ENCODE peak calls at places on chromosomes 6 and 20, in four cellular contexts. I, B, G and F are unnamed samples.

GRCh38 chr6:36633915-36634314 is 39.8 kb downstream of the SRSF3 start:
- DNase-seq in I (no peak), G (no peak), B (peak; percentile 75), F (no peak)

GRCh38 chr20:53408728-53409157 is 184.9 kb downstream of the ZNF217 start:
- DNase-seq in G (no peak), B (peak; percentile 54), I (no peak), F (no peak)

GRCh38 chr20:19811231-19811630 is 53.2 kb downstream of the RIN2 start:
- DNase-seq in G (no peak), B (no peak), I (no peak), F (no peak)

GRCh38 chr20:53779822-53780221 is 186.2 kb upstream of the ZNF217 start:
- DNase-seq in G (no peak), B (no peak), I (no peak), F (no peak)

GRCh38 chr6:14381225-14381887 is 263.8 kb downstream of the CD83 start:
- DNase-seq in I (no peak), B (no peak), G (no peak), F (no peak)

GRCh38 chr20:57896017-57896416 is 186.2 kb upstream of the PMEPA1 start:
- DNase-seq in I (no peak), B (no peak), G (no peak), F (no peak)

GRCh38 chr6:160882741-160883340 is 108.7 kb upstream of the MAP3K4 start:
- DNase-seq in I (no peak), B (peak; percentile 59), G (peak; percentile 97), F (no peak)

GRCh38 chr6:12339022-12339421 is 48.9 kb downstream of the EDN1 start:
- DNase-seq in G (no peak), B (no peak), I (no peak), F (no peak)

GRCh38 chr6:68282646-68283045 is 352.4 kb upstream of the ADGRB3 start:
- DNase-seq in I (no peak), G (no peak), B (no peak), F (no peak)

GRCh38 chr6:88246654-88247053 is 80.5 kb upstream of the CNR1 start:
- DNase-seq in I (no peak), B (no peak), G (peak; percentile 47), F (no peak)

GRCh38 chr6:29524982-29525639 is 34.4 kb downstream of the UBD start:
- DNase-seq in B (no peak), G (no peak), I (no peak), F (peak; percentile 42)

GRCh38 chr20:32440758-32441078 is 82.6 kb downstream of the ASXL1 start:
- DNase-seq in B (no peak), I (no peak), G (no peak), F (peak; percentile 27)

GRCh38 chr20:41786158-41786557 is 168.0 kb upstream of the CHD6 start:
- DNase-seq in I (peak; percentile 39), G (no peak), B (no peak), F (no peak)

GRCh38 chr20:50111120-50111828 is 1.7 kb downstream of the UBE2V1 start:
- DNase-seq in I (no peak), B (peak; percentile 74), G (peak; percentile 40), F (no peak)